ENCODE peak calls at places on chromosomes 11 and 22, in four cellular contexts. U is fibroblast of villous mesenchyme, D is mucosa of descending colon, G is AG04450. V is an unnamed sample.

GRCh38 chr22:50467341-50467740 is 7.5 kb downstream of the SBF1 start:
- DNase-seq in D (no peak), U (no peak), G (no peak), V (no peak)

GRCh38 chr22:17501679-17502285 is 61.5 kb upstream of the SLC25A18 start:
- DNase-seq in G (peak; percentile 27), U (peak; percentile 71), D (peak; percentile 76), V (peak; percentile 88)

GRCh38 chr11:129248618-129249017 is 56.5 kb upstream of the ARHGAP32 start:
- DNase-seq in D (no peak), U (peak; percentile 58), G (peak; percentile 21), V (peak; percentile 57)

GRCh38 chr11:94766656-94767291 is 1.4 kb upstream of the AMOTL1 start:
- DNase-seq in D (no peak), U (peak; percentile 78), G (no peak), V (peak; percentile 58)

GRCh38 chr11:127000291-127000968 is at the start of gene KIRREL3:
- DNase-seq in G (no peak), D (peak; percentile 7), U (no peak), V (no peak)

GRCh38 chr11:61472282-61472681 is 36.3 kb upstream of the LRRC10B start:
- DNase-seq in D (peak; percentile 38), G (no peak), U (peak; percentile 20), V (peak; percentile 63)

GRCh38 chr11:12075822-12076821 is 34.3 kb upstream of the MICAL2 start:
- DNase-seq in U (peak; percentile 99), G (peak; percentile 98), D (no peak), V (peak; percentile 96)

GRCh38 chr11:78291754-78292108 is 103.0 kb downstream of the USP35 start:
- DNase-seq in G (no peak), U (no peak), D (no peak), V (no peak)

GRCh38 chr22:23877566-23877965 is 16.6 kb upstream of the MIF start:
- DNase-seq in D (no peak), U (no peak), G (no peak), V (no peak)

GRCh38 chr22:44449061-44449682 is 48.9 kb downstream of the RTL6 start:
- DNase-seq in D (no peak), U (peak; percentile 57), G (peak; percentile 85), V (peak; percentile 93)

GRCh38 chr22:45969414-45969799 is 7.6 kb downstream of the WNT7B start:
- DNase-seq in G (no peak), U (no peak), D (no peak), V (peak; percentile 16)

GRCh38 chr22:23686416-23687024 is 4.3 kb upstream of the RGL4 start:
- DNase-seq in G (no peak), D (no peak), U (no peak), V (no peak)

GRCh38 chr22:46674367-46674781 is 54.2 kb downstream of the GRAMD4 start:
- DNase-seq in D (peak; percentile 58), G (no peak), U (no peak), V (no peak)

GRCh38 chr11:1087961-1088926 is 13.6 kb downstream of the MUC2 start:
- DNase-seq in D (peak; percentile 85), U (no peak), G (no peak), V (no peak)

GRCh38 chr11:8251767-8252295 is 11.8 kb downstream of the LMO1 start:
- DNase-seq in G (no peak), D (no peak), U (no peak), V (no peak)

GRCh38 chr22:27045103-27045940 is 387.9 kb downstream of the MIAT start:
- DNase-seq in U (peak; percentile 46), D (no peak), G (no peak), V (peak; percentile 30)

GRCh38 chr22:27046603-27047002 is 389.2 kb downstream of the MIAT start:
- DNase-seq in G (no peak), D (no peak), U (no peak), V (no peak)

GRCh38 chr22:27043246-27043645 is 385.9 kb downstream of the MIAT start:
- DNase-seq in G (no peak), D (no peak), U (no peak), V (no peak)

GRCh38 chr22:27046126-27046525 is 388.7 kb downstream of the MIAT start:
- DNase-seq in D (no peak), U (no peak), G (no peak), V (no peak)

GRCh38 chr22:27041745-27042144 is 384.4 kb downstream of the MIAT start:
- DNase-seq in G (no peak), U (no peak), D (no peak), V (peak; percentile 13)
- H3K4me3 ChIP-seq in G (no peak overlapping the region), U (no peak overlapping the region), D (no peak overlapping the region), V (no peak overlapping the region)

GRCh38 chr22:37484115-37485005 is 1.8 kb downstream of the MFNG start:
- DNase-seq in G (no peak), U (no peak), D (peak; percentile 75), V (no peak)
- TF ChIP-seq CTCF in G (no peak), U (no peak), D (no peak), V (no peak)

GRCh38 chr11:6655020-6655789 is 404 bp downstream of the DCHS1 start:
- DNase-seq in G (no peak), D (no peak), U (no peak), V (no peak)
- H3K4me3 ChIP-seq in G (peak overlapping the region; percentile 71), D (no peak overlapping the region), U (peak overlapping the region; percentile 62), V (peak overlapping the region; percentile 23)

GRCh38 chr11:118672865-118673264 is 6.6 kb downstream of the TREH start:
- DNase-seq in D (no peak), U (peak; percentile 20), G (no peak), V (no peak)
- TF ChIP-seq CTCF in D (no peak), U (peak; percentile 32), G (peak; percentile 18), V (no peak)

GRCh38 chr11:16898274-16898985 is 115.8 kb downstream of the PLEKHA7 start:
- DNase-seq in D (no peak), U (no peak), G (no peak), V (no peak)
- H3K4me3 ChIP-seq in D (no peak overlapping the region), U (no peak overlapping the region), G (no peak overlapping the region), V (no peak overlapping the region)

DNA sequence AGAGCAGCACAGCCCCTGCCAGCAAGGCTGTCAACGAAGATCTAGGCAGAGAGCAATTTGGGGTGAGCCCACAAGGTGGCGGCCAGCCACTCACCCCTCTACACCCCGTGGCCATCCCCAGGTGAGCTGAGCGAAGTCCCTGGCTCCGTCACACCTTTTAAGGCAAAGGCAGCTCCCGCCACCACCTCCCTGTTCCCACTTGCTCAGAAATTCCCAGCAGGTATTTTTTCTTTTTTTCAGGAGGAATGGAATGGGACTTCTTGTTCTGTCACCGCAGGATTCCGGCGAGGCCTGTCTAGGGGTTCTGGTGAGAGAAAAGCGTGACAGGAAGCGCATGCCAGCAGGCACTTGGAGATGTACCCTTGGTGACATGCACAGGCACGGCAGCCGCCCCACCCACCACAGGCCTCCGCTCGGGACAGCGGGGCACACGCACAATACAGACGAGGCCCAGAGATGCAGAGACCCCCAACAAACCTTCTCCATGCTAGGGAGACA is 10.0 kb downstream of the RPL3 start:
- DNase-seq in G (no peak), D (no peak), U (no peak), V (no peak)
- TF ChIP-seq CTCF in G (peak; percentile 25), D (no peak), U (peak; percentile 19), V (peak; percentile 45)

DNA sequence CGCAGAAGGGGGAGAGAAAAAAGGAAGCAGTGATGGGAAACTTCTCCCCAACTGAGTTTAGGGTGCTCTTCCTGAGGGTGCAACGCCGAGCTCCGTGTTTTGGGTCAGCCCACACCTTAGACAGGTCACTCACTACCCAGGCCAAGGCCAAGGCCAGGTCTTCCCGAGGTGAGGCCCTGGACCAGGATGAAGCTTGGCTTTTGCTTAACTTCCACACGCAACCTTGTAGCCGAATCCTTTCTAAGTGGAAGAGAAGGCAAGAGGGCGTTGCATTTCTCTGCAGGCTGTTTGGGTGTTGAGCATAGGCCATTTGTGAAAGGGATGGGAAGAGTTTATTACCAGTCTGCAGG is 1.4 kb downstream of the KREMEN1 start:
- DNase-seq in G (no peak), D (no peak), U (no peak), V (no peak)
- H3K4me3 ChIP-seq in G (peak overlapping the region; percentile 70), D (no peak overlapping the region), U (peak overlapping the region; percentile 69), V (peak overlapping the region; percentile 73)

GRCh38 chr11:133967599-133968238 is 11.0 kb upstream of the IGSF9B start:
- DNase-seq in G (no peak), U (no peak), D (no peak), V (no peak)
- TF ChIP-seq CTCF in G (no peak), U (no peak), D (no peak), V (no peak)

V was measured in cardiac fibroblast.